ENCODE peak calls at places on chromosomes 3 and 15, in ten cellular contexts. R, A, U, Q, N, O, B, S, Y and H are unnamed samples.

GRCh38 chr3:140537075-140537474 is 140.8 kb upstream of the TRIM42 start:
- DNase-seq in R (no peak), A (no peak), U (no peak), Q (no peak), N (no peak), O (no peak), B (no peak), S (no peak), Y (no peak), H (no peak)

GRCh38 chr15:91101356-91101920 is 1.4 kb downstream of the SV2B start:
- DNase-seq in R (no peak), A (no peak), U (no peak), Q (no peak), N (no peak), O (no peak), B (no peak), S (no peak), Y (no peak), H (no peak)

GRCh38 chr3:58008140-58009025 is at the start of gene FLNB:
- DNase-seq in R (no peak), A (peak), U (peak), Q (peak), N (peak), O (peak), B (peak), S (peak), Y (peak), H (no peak)

GRCh38 chr15:66124626-66125025 is 128.9 kb downstream of the MEGF11 start:
- DNase-seq in R (no peak), A (peak), U (no peak), Q (no peak), N (no peak), O (no peak), B (no peak), S (no peak), Y (no peak), H (no peak)

GRCh38 chr3:143122608-143123352 is 3.2 kb downstream of the CHST2 start:
- DNase-seq in R (no peak), A (no peak), U (no peak), Q (no peak), N (peak), O (no peak), B (no peak), S (no peak), Y (no peak), H (no peak)

GRCh38 chr15:42971830-42972229 is 51.3 kb upstream of the TTBK2 start:
- DNase-seq in R (no peak), A (no peak), U (no peak), Q (no peak), N (no peak), O (no peak), B (no peak), S (no peak), Y (no peak), H (no peak)

GRCh38 chr3:167172377-167172776 is 207.7 kb downstream of the ZBBX start:
- DNase-seq in R (no peak), A (no peak), U (no peak), Q (no peak), N (no peak), O (no peak), B (no peak), S (no peak), Y (no peak), H (no peak)

GRCh38 chr15:68426149-68426548 is 5.8 kb downstream of the ITGA11 start:
- DNase-seq in R (no peak), A (no peak), U (no peak), Q (no peak), N (no peak), O (no peak), B (no peak), S (no peak), Y (no peak), H (no peak)

GRCh38 chr3:46913644-46914043 is 36.1 kb downstream of the PTH1R start:
- DNase-seq in R (peak), A (no peak), U (no peak), Q (no peak), N (no peak), O (peak), B (peak), S (no peak), Y (no peak), H (no peak)

GRCh38 chr15:26087395-26087794 is 224.3 kb upstream of the ATP10A start:
- DNase-seq in R (no peak), A (no peak), U (no peak), Q (peak), N (no peak), O (peak), B (no peak), S (no peak), Y (no peak), H (no peak)

GRCh38 chr3:69665026-69665739 is 74.1 kb upstream of the MITF start:
- DNase-seq in R (no peak), A (peak), U (peak), Q (peak), N (no peak), O (no peak), B (peak), S (no peak), Y (no peak), H (no peak)

GRCh38 chr3:197906023-197906849 is 43.8 kb upstream of the RPL35A start:
- DNase-seq in R (no peak), A (peak), U (peak), Q (peak), N (peak), O (peak), B (peak), S (peak), Y (peak), H (peak)